ENCODE peak calls at places on chromosomes 12 and 14, in six cellular contexts. T is upper lobe of right lung, M is ovary, W is gastrocnemius medialis, H is esophagus muscularis mucosa, I is psoas muscle. B is an unnamed sample. For H3K4me1, the result is how much of the 10 kb centered on the place peaks cover.

GRCh38 chr12:116559330-116560080 is at the start of gene MAP1LC3B2:
- DNase-seq in M (no peak), H (no peak), W (peak), I (peak), T (peak), B (peak)

GRCh38 chr12:95073698-95074520 is 491 bp upstream of the NR2C1 start:
- DNase-seq in H (no peak), I (no peak), W (no peak), T (no peak), M (peak), B (no peak)

GRCh38 chr12:103769240-103769945 is 71.6 kb downstream of the NT5DC3 start:
- DNase-seq in I (no peak), T (no peak), H (no peak), M (no peak), W (no peak), B (no peak)

GRCh38 chr14:49930720-49931119 is 37.8 kb downstream of the ARF6 start:
- DNase-seq in H (no peak), W (no peak), I (no peak), T (no peak), M (no peak), B (no peak)

GRCh38 chr12:28130625-28131598 is 59.3 kb upstream of the CCDC91 start:
- DNase-seq in I (peak), M (peak), H (no peak), T (no peak), W (no peak), B (no peak)

GRCh38 chr12:127781336-127781735 is 485.6 kb upstream of the TMEM132C start:
- DNase-seq in M (no peak), T (no peak), I (no peak), W (no peak), H (no peak), B (no peak)

GRCh38 chr12:11650279-11650696 is 814 bp downstream of the ETV6 start:
- DNase-seq in I (peak), W (peak), T (no peak), M (peak), H (no peak), B (peak)

GRCh38 chr12:27571463-27571862 is 47.5 kb downstream of the PPFIBP1 start:
- DNase-seq in M (no peak), T (no peak), H (no peak), I (no peak), W (no peak), B (no peak)

GRCh38 chr14:105487449-105487985 is 831 bp downstream of the CRIP1 start:
- DNase-seq in H (no peak), T (peak), I (peak), M (peak), W (no peak), B (no peak)

GRCh38 chr14:104353221-104353920 is 215.0 kb downstream of the KIF26A start:
- DNase-seq in T (no peak), I (no peak), H (no peak), M (peak), W (no peak), B (no peak)

GRCh38 chr12:1843641-1844005 is 23.3 kb downstream of the LRTM2 start:
- DNase-seq in I (no peak), H (no peak), W (no peak), T (peak), M (no peak), B (no peak)

GRCh38 chr12:24991209-24992049 is 42.5 kb upstream of the BCAT1 start:
- DNase-seq in H (peak), T (no peak), W (no peak), M (no peak), I (no peak), B (no peak)

GRCh38 chr14:97282644-97283403 is 485.6 kb downstream of the VRK1 start:
- DNase-seq in H (peak), W (no peak), I (no peak), T (no peak), M (no peak), B (no peak)

GRCh38 chr12:25552681-25553080 is 402 bp downstream of the LMNTD1 start:
- DNase-seq in M (no peak), T (no peak), I (no peak), W (no peak), H (no peak), B (no peak)

GRCh38 chr12:132634411-132634990 is 15.9 kb downstream of the P2RX2 start:
- DNase-seq in M (no peak), W (no peak), H (no peak), I (no peak), T (no peak), B (no peak)

GRCh38 chr12:89353823-89354629 is 1.7 kb upstream of the DUSP6 start:
- DNase-seq in M (peak), W (no peak), I (peak), T (peak), H (no peak), B (peak)

GRCh38 chr14:86938356-86938755 is 1054.6 kb downstream of the GALC start:
- DNase-seq in W (no peak), I (no peak), M (no peak), H (no peak), T (no peak), B (no peak)

GRCh38 chr14:65259000-65259399 is 153.5 kb upstream of the FUT8 start:
- DNase-seq in H (no peak), T (no peak), W (no peak), I (no peak), M (no peak), B (no peak)
- H3K4me1 ChIP-seq in H (under half), T (under half), W (under half), I (under half), M (under half), B (under half)

GRCh38 chr12:67832155-67832554 is 157.1 kb upstream of the IFNG-AS1 start:
- DNase-seq in I (no peak), H (no peak), T (no peak), M (no peak), W (no peak), B (no peak)
- H3K4me3 ChIP-seq in I (no peak), H (no peak), T (no peak), M (no peak), W (no peak), B (no peak)

DNA sequence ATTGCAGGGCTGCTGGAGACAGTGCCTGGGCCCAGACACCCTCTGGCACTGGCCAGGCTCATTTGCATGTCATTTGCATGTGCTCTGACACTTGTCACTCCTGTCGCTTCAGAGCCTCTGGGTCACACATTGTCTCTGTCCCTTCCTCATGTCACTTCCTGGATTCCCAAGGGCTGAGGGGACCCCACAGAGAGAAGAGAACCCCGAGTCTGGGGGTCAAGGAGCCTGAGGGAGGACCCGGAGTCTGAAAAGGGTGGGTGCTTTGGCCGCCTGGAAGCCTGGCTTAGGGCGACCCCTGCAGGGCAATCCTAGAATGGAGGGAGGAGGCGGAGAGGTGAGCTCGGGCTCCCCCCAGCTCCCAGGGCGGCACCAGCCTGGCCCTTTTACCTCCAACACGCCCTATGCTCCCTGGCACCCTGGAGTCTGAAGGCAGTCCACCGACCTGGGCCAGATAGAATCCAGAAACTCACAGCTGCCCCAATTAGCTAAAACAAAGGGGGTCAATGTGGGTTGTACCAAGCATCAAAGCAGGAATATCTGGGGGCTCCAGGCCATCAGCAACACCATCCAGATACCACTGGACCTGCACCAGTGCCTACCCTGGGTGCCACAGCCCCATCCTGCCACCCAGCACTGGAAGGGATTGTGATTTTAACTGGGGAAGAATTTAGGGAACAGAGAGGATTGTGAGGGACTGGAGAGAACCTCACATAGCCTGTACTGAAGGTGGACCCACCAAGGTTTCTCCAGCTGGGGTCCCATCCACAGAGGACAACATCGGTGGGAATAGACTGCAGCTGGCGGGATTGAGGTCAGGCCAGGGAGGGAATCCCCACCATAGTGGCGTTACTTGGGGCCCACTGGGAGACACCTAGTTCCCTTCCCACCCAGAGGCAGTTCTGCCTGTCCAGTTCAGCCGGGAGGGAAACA is 21.8 kb upstream of the KRT78 start:
- DNase-seq in H (no peak), T (peak), W (no peak), M (peak), I (peak), B (peak)
- H3K27ac ChIP-seq in H (peak), T (peak), W (no peak), M (peak), I (no peak), B (no peak)

GRCh38 chr14:69612014-69612758 is 790 bp downstream of the SUSD6 start:
- DNase-seq in I (peak), W (no peak), M (no peak), T (peak), H (no peak), B (peak)

GRCh38 chr14:69611264-69612013 is at the start of gene SUSD6:
- DNase-seq in W (peak), M (peak), I (peak), H (peak), T (peak), B (peak)

GRCh38 chr14:69612759-69613145 is 1.4 kb downstream of the SUSD6 start:
- DNase-seq in W (no peak), I (no peak), M (no peak), T (no peak), H (no peak), B (no peak)

GRCh38 chr14:69614592-69614991 is 3.2 kb downstream of the SUSD6 start:
- DNase-seq in M (no peak), H (no peak), W (no peak), I (no peak), T (no peak), B (no peak)

DNA sequence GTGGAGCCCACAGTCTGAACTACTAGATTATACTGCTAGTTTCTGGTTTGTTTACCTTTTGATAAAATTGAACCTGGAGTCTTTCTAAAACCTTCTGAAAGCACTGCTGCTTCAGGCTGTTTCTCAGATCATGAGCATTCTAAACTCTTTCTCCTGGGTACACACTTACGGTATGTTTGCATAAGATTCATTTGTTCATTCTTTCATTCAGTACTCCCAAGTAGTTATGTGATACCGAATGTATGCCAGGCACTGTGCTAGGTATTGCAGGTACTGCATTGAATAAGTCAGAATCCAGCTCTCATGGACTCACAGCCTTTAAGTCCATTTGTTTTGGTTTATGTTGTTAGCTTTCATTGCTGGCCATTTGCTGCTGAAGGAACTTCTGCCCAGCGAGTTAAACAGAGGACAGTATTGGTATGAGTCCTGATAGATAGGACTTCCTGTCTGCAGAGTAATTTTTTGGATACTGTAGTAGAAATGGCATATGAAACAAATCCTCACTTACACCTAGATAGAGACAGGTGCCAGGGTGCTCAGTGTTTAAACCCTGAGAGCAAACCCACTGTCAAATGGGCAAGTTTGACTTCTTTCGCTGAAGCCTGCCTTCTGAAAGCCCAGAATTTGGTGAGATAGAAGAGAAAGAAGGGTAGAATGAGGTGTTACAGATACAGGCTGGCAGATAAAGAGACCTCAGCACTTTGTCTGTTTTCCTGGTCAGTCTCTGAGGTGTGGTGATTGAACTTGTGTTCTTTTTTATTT is 2.1 kb downstream of the SUSD6 start:
- DNase-seq in H (no peak), M (no peak), I (no peak), T (no peak), W (no peak), B (no peak)
- H3K4me1 ChIP-seq in H (half or more), M (under half), I (half or more), T (half or more), W (half or more), B (half or more)

GRCh38 chr12:9943244-9943643 is 11.1 kb upstream of the CLEC2A start:
- DNase-seq in I (no peak), M (no peak), T (no peak), W (no peak), H (no peak), B (no peak)
- H3K4me3 ChIP-seq in I (no peak), M (no peak), T (no peak), W (no peak), H (no peak), B (no peak)

DNA sequence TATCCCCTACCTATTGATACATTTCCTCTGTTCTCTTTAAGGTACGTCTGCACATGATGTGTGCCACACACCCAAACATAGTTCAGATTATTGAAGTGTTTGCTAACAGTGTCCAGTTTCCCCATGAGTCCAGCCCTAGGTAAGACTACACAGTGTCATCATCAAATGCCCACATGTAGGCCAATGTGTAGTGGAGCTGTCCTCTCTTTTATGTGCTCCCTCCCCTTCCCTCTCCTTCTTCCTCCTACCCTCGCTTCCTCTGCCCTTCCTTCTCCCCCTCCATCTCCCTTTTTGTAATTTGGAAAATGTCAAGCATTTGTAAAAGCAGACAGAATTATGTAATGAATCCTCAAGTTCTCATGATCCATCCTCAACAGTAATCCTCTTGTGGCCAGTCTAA is 25.5 kb downstream of the MAPKAPK5 start:
- DNase-seq in H (no peak), M (no peak), T (no peak), W (no peak), I (no peak), B (no peak)
- H3K27ac ChIP-seq in H (no peak), M (no peak), T (no peak), W (no peak), I (no peak), B (no peak)

GRCh38 chr12:6374781-6375150 is 597 bp downstream of the SCNN1A start:
- DNase-seq in M (no peak), T (no peak), W (no peak), I (no peak), H (no peak), B (no peak)
- H3K4me1 ChIP-seq in M (under half), T (half or more), W (under half), I (under half), H (half or more), B (under half)

DNA sequence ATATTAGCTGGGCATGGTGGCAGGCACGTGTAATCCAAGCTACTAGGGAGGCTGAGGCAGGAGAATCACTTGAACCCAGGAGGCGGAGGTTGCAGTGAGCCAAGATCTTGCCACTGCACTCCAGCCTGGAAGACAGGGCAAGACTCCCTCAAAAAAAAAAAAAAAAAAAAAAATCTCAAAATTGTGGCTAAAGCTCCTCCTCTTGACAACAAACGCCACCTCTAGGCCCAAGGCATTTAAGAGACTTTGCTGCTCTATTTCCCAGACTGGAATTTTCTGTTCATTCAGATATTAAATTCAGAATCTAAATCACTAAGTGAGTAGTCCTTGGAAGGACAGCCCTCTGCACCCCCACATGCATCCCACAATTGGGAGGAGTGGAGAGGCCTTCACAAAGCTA is 1.4 kb downstream of the ZFYVE1 start:
- DNase-seq in W (no peak), I (no peak), T (no peak), H (no peak), M (no peak), B (no peak)
- H3K4me3 ChIP-seq in W (peak), I (peak), T (peak), H (peak), M (no peak), B (no peak)

DNA sequence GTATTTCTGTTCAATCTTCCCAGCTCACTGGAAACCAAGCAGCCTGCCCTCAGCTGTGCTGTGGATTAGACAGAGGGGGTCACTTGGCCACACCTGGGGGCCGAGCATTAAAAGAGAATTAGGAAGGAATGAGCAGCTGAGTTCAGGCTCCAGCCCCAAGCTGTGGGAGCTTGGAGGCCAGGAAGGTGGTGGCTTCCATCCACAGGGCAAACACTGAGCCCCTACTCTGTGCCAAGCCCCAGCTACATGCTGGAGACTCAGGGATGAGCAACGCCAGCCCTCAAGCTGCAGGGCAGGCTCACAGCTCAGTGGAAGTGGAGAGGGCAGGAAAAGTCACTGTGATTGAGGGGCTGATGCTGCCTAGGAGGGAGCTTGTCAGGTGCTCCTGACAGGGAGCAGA is 412.7 kb downstream of the BCL11B start:
- DNase-seq in H (no peak), W (no peak), T (no peak), I (no peak), M (no peak), B (no peak)
- H3K27ac ChIP-seq in H (no peak), W (no peak), T (no peak), I (no peak), M (no peak), B (no peak)